ENCODE peak calls at places on chromosome X, in five cellular contexts. F is H1, I is NT2/D1, Q is GM12878, U is HepG2. A is an unnamed sample.

GRCh38 chrX:31580227-31580626 is 508.4 kb upstream of the FTHL17 start:
- DNase-seq in U (no peak), I (peak; percentile 1), Q (no peak), F (no peak), A (peak; percentile 21)

GRCh38 chrX:154544885-154545284 is 1.8 kb downstream of the G6PD start:
- DNase-seq in Q (no peak), F (no peak), I (no peak), U (no peak), A (no peak)

GRCh38 chrX:119692241-119693031 is 532 bp downstream of the SEPTIN6 start:
- DNase-seq in Q (no peak), F (no peak), U (no peak), I (no peak), A (peak; percentile 57)

GRCh38 chrX:55119271-55119670 is 30.5 kb downstream of the PAGE2 start:
- DNase-seq in U (no peak), I (no peak), F (no peak), Q (no peak), A (no peak)

GRCh38 chrX:110536788-110537187 is 178.1 kb downstream of the RTL9 start:
- DNase-seq in U (no peak), F (no peak), Q (no peak), I (no peak), A (no peak)

GRCh38 chrX:44175455-44175854 is 168.0 kb downstream of the EFHC2 start:
- DNase-seq in U (no peak), F (no peak), Q (no peak), I (no peak), A (no peak)

GRCh38 chrX:47623540-47624027 is 3.9 kb upstream of the SYN1 start:
- DNase-seq in F (peak; percentile 73), U (peak; percentile 29), I (peak; percentile 79), Q (no peak), A (peak; percentile 83)

GRCh38 chrX:111543212-111543762 is 31.8 kb downstream of the SERTM2 start:
- DNase-seq in U (no peak), Q (no peak), I (no peak), F (no peak), A (no peak)

GRCh38 chrX:21645437-21646220 is 12.5 kb downstream of the KLHL34 start:
- DNase-seq in U (no peak), F (no peak), I (no peak), Q (no peak), A (no peak)

GRCh38 chrX:9467181-9467580 is 2.3 kb downstream of the TBL1X start:
- DNase-seq in U (no peak), I (no peak), Q (no peak), F (no peak), A (no peak)

GRCh38 chrX:51568586-51568985 is 50.1 kb downstream of the CENPVL3 start:
- DNase-seq in F (no peak), I (no peak), U (no peak), Q (no peak), A (no peak)

GRCh38 chrX:132184871-132185270 is 34.4 kb downstream of the RAP2C start:
- DNase-seq in Q (no peak), I (no peak), F (no peak), U (no peak), A (no peak)

GRCh38 chrX:119201570-119201969 is 34.5 kb upstream of the PGRMC1 start:
- DNase-seq in U (no peak), I (no peak), Q (no peak), F (no peak), A (no peak)

GRCh38 chrX:10769165-10769564 is 148.8 kb upstream of the MID1 start:
- DNase-seq in I (no peak), F (no peak), U (no peak), Q (no peak), A (peak; percentile 46)

GRCh38 chrX:78652971-78653822 is 5.9 kb downstream of the RTL3 start:
- DNase-seq in I (no peak), U (peak; percentile 73), F (no peak), Q (no peak), A (no peak)

GRCh38 chrX:112798736-112799135 is 41.9 kb downstream of the AMOT start:
- DNase-seq in I (no peak), U (no peak), F (no peak), Q (no peak), A (no peak)

GRCh38 chrX:10636337-10636736 is 16.0 kb upstream of the MID1 start:
- DNase-seq in I (peak; percentile 57), U (no peak), F (no peak), Q (no peak), A (peak; percentile 48)

GRCh38 chrX:1527457-1527856 is 9.5 kb downstream of the P2RY8 start:
- DNase-seq in U (no peak), F (no peak), I (no peak), Q (no peak), A (no peak)

GRCh38 chrX:137848291-137848905 is 282.5 kb downstream of the ZIC3 start:
- DNase-seq in Q (no peak), U (no peak), I (no peak), F (peak; percentile 19), A (no peak)

GRCh38 chrX:132119283-132119682 is 8.5 kb downstream of the FRMD7 start:
- DNase-seq in F (no peak), U (peak; percentile 0), I (no peak), Q (no peak), A (no peak)

GRCh38 chrX:20729421-20729820 is 462.7 kb upstream of the RPS6KA3 start:
- DNase-seq in I (no peak), Q (no peak), U (no peak), F (no peak), A (no peak)

GRCh38 chrX:118211891-118212816 is 95.5 kb upstream of the KLHL13 start:
- DNase-seq in U (no peak), F (no peak), Q (no peak), I (no peak), A (no peak)

GRCh38 chrX:44012484-44013096 is 39.4 kb upstream of the NDP start:
- DNase-seq in I (no peak), F (no peak), U (no peak), Q (no peak), A (no peak)

GRCh38 chrX:30582664-30583063 is 5.1 kb upstream of the TASL start:
- DNase-seq in I (no peak), U (no peak), F (no peak), Q (no peak), A (no peak)

GRCh38 chrX:10350221-10350620 is 193.4 kb downstream of the CLCN4 start:
- DNase-seq in F (no peak), I (no peak), Q (no peak), U (no peak), A (no peak)

GRCh38 chrX:36434521-36434920 is 515.0 kb downstream of the CFAP47 start:
- DNase-seq in F (no peak), Q (no peak), U (no peak), I (no peak), A (no peak)

GRCh38 chrX:431492-432132 is 44.9 kb upstream of the PPP2R3B start:
- DNase-seq in Q (no peak), F (no peak), U (no peak), I (no peak), A (no peak)

GRCh38 chrX:72308209-72308565 is 2.5 kb upstream of the CITED1 start:
- DNase-seq in Q (no peak), U (no peak), F (no peak), I (no peak), A (no peak)

GRCh38 chrX:114962209-114962608 is 55.2 kb downstream of the IL13RA2 start:
- DNase-seq in I (no peak), Q (no peak), U (no peak), F (no peak), A (no peak)

GRCh38 chrX:55488559-55489314 is 911 bp downstream of the USP51 start:
- DNase-seq in U (no peak), F (no peak), Q (peak; percentile 8), I (peak; percentile 40), A (peak; percentile 41)

GRCh38 chrX:138765061-138765460 is 53.5 kb upstream of the FGF13 start:
- DNase-seq in F (no peak), U (no peak), Q (no peak), I (no peak), A (no peak)

GRCh38 chrX:106481341-106481740 is 130.4 kb upstream of the RADX start:
- DNase-seq in U (peak; percentile 50), F (no peak), I (peak; percentile 43), Q (peak; percentile 15), A (peak; percentile 69)

GRCh38 chrX:149469406-149469805 is 35.7 kb downstream of the IDS start:
- DNase-seq in Q (no peak), U (no peak), I (no peak), F (no peak), A (no peak)

GRCh38 chrX:40153335-40154221 is 55.8 kb upstream of the BCOR start:
- DNase-seq in F (no peak), I (no peak), Q (no peak), U (no peak), A (no peak)

GRCh38 chrX:107626916-107627315 is 1.4 kb upstream of the PRPS1 start:
- DNase-seq in Q (no peak), U (no peak), I (no peak), F (no peak), A (no peak)

GRCh38 chrX:107630031-107630689 is 1.9 kb downstream of the PRPS1 start:
- DNase-seq in I (no peak), F (no peak), U (no peak), Q (no peak), A (no peak)

GRCh38 chrX:107627792-107628661 is at the start of gene PRPS1:
- DNase-seq in U (peak; percentile 89), Q (peak; percentile 75), I (peak; percentile 94), F (peak; percentile 83), A (peak; percentile 96)

GRCh38 chrX:107628662-107629532 is 587 bp downstream of the PRPS1 start:
- DNase-seq in U (peak; percentile 25), I (no peak), Q (no peak), F (no peak), A (peak; percentile 47)

GRCh38 chrX:107629533-107629909 is 1.2 kb downstream of the PRPS1 start:
- DNase-seq in U (peak; percentile 6), I (no peak), F (no peak), Q (no peak), A (peak; percentile 62)
- TF ChIP-seq SUZ12 in U (no peak), I (no peak), F (no peak), Q (no peak), A (no peak)

GRCh38 chrX:150841466-150842197 is 56.8 kb downstream of the CD99L2 start:
- DNase-seq in Q (no peak), F (no peak), U (no peak), I (no peak), A (no peak)
- TF ChIP-seq SUZ12 in Q (no peak), F (no peak), U (no peak), I (no peak), A (no peak)

DNA sequence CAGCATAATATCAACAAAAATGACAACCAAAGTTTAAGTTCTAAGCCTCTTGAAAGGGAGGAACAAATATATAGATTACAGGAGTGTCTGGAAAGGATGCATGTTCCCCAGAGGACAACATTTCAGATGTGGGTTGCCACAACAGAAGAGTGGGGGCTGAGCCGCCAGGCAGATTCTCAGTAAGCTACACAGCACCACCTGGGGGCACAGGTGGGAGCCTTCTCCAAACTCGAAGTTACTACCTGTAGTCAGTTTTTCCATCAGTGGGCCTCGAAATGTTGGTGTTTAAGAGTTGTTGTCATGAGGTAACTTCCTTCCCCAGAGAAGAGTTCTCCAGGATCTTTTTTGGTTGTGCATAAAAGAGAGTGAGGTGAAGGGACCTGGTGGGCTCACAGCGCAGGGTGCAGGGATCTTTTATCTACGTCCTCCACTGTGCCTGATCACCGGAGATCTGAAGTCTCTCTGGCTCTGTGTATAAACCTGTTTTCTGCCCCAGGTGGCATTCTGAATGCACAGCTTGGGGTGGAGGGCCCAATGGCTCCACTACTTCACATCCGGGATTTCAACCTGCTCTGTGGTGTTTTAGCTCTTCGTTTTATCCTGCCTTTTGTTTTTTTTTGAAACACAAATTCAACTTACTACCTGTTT is 58.4 kb upstream of the STS start:
- DNase-seq in I (no peak), Q (no peak), U (no peak), F (no peak), A (no peak)
- TF ChIP-seq SUZ12 in I (no peak), Q (no peak), U (no peak), F (no peak), A (no peak)

GRCh38 chrX:151397741-151398070 is 700 bp downstream of the VMA21 start:
- DNase-seq in I (no peak), U (no peak), Q (no peak), F (no peak), A (peak; percentile 9)
- TF ChIP-seq SUZ12 in I (no peak), U (no peak), Q (no peak), F (no peak), A (no peak)